ENCODE peak calls at places on chromosomes 2 and 18, in eight cellular contexts. One of them, this sample, is unnamed.

GRCh38 chr18:77131652-77132368 is 773 bp downstream of the MBP start:
- DNase-seq in colonic mucosa: peak
- DNase-seq in GM13977: peak
- DNase-seq in BE2C: no peak
- DNase-seq in heart right ventricle: peak
- DNase-seq in GM12865: peak
- DNase-seq in WTC11: peak
- DNase-seq in neural crest cell: peak
- DNase-seq in this sample: peak

GRCh38 chr18:76480913-76481312 is 14.1 kb downstream of the ZNF516 start:
- DNase-seq in GM12865: no peak
- DNase-seq in heart right ventricle: no peak
- DNase-seq in WTC11: peak
- DNase-seq in neural crest cell: no peak
- DNase-seq in colonic mucosa: no peak
- DNase-seq in GM13977: no peak
- DNase-seq in BE2C: no peak
- DNase-seq in this sample: peak

GRCh38 chr2:129876576-129876975 is 102.9 kb upstream of the RAB6C start:
- DNase-seq in neural crest cell: no peak
- DNase-seq in BE2C: no peak
- DNase-seq in GM12865: no peak
- DNase-seq in heart right ventricle: no peak
- DNase-seq in WTC11: no peak
- DNase-seq in colonic mucosa: no peak
- DNase-seq in GM13977: no peak
- DNase-seq in this sample: no peak

GRCh38 chr2:19507137-19507536 is 148.7 kb upstream of the OSR1 start:
- DNase-seq in BE2C: no peak
- DNase-seq in neural crest cell: no peak
- DNase-seq in WTC11: no peak
- DNase-seq in GM12865: no peak
- DNase-seq in heart right ventricle: no peak
- DNase-seq in colonic mucosa: no peak
- DNase-seq in GM13977: no peak
- DNase-seq in this sample: no peak

GRCh38 chr2:128364441-128364911 is 45.8 kb upstream of the HS6ST1 start:
- DNase-seq in GM13977: no peak
- DNase-seq in GM12865: no peak
- DNase-seq in heart right ventricle: no peak
- DNase-seq in BE2C: no peak
- DNase-seq in colonic mucosa: no peak
- DNase-seq in neural crest cell: no peak
- DNase-seq in WTC11: no peak
- DNase-seq in this sample: no peak

GRCh38 chr2:27407798-27408491 is 1.4 kb downstream of the PPM1G start:
- DNase-seq in WTC11: peak
- DNase-seq in neural crest cell: peak
- DNase-seq in heart right ventricle: no peak
- DNase-seq in GM13977: no peak
- DNase-seq in BE2C: peak
- DNase-seq in colonic mucosa: peak
- DNase-seq in GM12865: peak
- DNase-seq in this sample: no peak

GRCh38 chr18:2096581-2096980 is 474.7 kb downstream of the METTL4 start:
- DNase-seq in GM12865: no peak
- DNase-seq in GM13977: no peak
- DNase-seq in colonic mucosa: no peak
- DNase-seq in WTC11: no peak
- DNase-seq in heart right ventricle: no peak
- DNase-seq in neural crest cell: no peak
- DNase-seq in BE2C: no peak
- DNase-seq in this sample: no peak

GRCh38 chr2:147006724-147007123 is 838.1 kb upstream of the ACVR2A start:
- DNase-seq in BE2C: no peak
- DNase-seq in neural crest cell: no peak
- DNase-seq in colonic mucosa: no peak
- DNase-seq in GM13977: no peak
- DNase-seq in WTC11: no peak
- DNase-seq in GM12865: no peak
- DNase-seq in heart right ventricle: no peak
- DNase-seq in this sample: no peak

GRCh38 chr2:65350714-65351113 is 81.7 kb downstream of the SPRED2 start:
- DNase-seq in neural crest cell: no peak
- DNase-seq in GM12865: peak
- DNase-seq in colonic mucosa: no peak
- DNase-seq in heart right ventricle: no peak
- DNase-seq in WTC11: peak
- DNase-seq in BE2C: no peak
- DNase-seq in GM13977: peak
- DNase-seq in this sample: no peak
- TF ChIP-seq CTCF in neural crest cell: peak
- TF ChIP-seq CTCF in GM12865: peak
- TF ChIP-seq CTCF in colonic mucosa: peak
- TF ChIP-seq CTCF in heart right ventricle: no peak
- TF ChIP-seq CTCF in WTC11: no peak
- TF ChIP-seq CTCF in BE2C: peak
- TF ChIP-seq CTCF in GM13977: peak
- TF ChIP-seq CTCF in this sample: peak

DNA sequence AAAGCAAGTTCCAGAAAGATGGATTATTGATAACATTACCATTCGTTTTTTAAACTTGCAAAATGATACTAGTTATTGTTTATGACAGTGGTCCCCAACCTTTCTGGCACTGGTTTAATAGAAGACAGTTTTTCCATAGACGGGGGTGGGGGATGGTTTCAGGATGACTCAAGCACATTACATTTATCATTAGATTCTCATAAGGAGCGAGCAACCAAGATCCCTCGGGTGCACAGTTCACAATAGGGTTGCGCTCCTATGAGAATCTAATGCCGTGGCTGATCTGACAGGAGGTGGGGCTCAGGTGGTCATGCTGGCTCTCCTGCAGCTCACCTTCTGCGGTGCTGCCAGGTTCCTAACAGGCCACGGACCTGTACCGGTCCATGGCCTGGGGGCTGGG is 86.2 kb downstream of the BCL2 start:
- DNase-seq in WTC11: no peak
- DNase-seq in GM13977: no peak
- DNase-seq in GM12865: no peak
- DNase-seq in colonic mucosa: no peak
- DNase-seq in BE2C: no peak
- DNase-seq in neural crest cell: no peak
- DNase-seq in heart right ventricle: no peak
- DNase-seq in this sample: no peak
- TF ChIP-seq CTCF in WTC11: no peak
- TF ChIP-seq CTCF in GM13977: no peak
- TF ChIP-seq CTCF in GM12865: no peak
- TF ChIP-seq CTCF in colonic mucosa: no peak
- TF ChIP-seq CTCF in BE2C: no peak
- TF ChIP-seq CTCF in neural crest cell: no peak
- TF ChIP-seq CTCF in heart right ventricle: no peak
- TF ChIP-seq CTCF in this sample: no peak

GRCh38 chr2:237096201-237096600 is 10.5 kb downstream of the COPS8 start:
- DNase-seq in GM12865: no peak
- DNase-seq in colonic mucosa: no peak
- DNase-seq in BE2C: no peak
- DNase-seq in WTC11: no peak
- DNase-seq in neural crest cell: no peak
- DNase-seq in GM13977: no peak
- DNase-seq in heart right ventricle: no peak
- DNase-seq in this sample: no peak

GRCh38 chr2:237092506-237092905 is 6.8 kb downstream of the COPS8 start:
- DNase-seq in colonic mucosa: no peak
- DNase-seq in neural crest cell: no peak
- DNase-seq in GM13977: no peak
- DNase-seq in heart right ventricle: no peak
- DNase-seq in WTC11: no peak
- DNase-seq in GM12865: no peak
- DNase-seq in BE2C: no peak
- DNase-seq in this sample: no peak

GRCh38 chr2:237091779-237092436 is 6.2 kb downstream of the COPS8 start:
- DNase-seq in GM12865: no peak
- DNase-seq in heart right ventricle: no peak
- DNase-seq in WTC11: no peak
- DNase-seq in colonic mucosa: no peak
- DNase-seq in BE2C: no peak
- DNase-seq in GM13977: no peak
- DNase-seq in neural crest cell: no peak
- DNase-seq in this sample: no peak

GRCh38 chr2:237090906-237091305 is 5.2 kb downstream of the COPS8 start:
- DNase-seq in GM13977: no peak
- DNase-seq in heart right ventricle: no peak
- DNase-seq in colonic mucosa: no peak
- DNase-seq in neural crest cell: no peak
- DNase-seq in BE2C: no peak
- DNase-seq in WTC11: no peak
- DNase-seq in GM12865: no peak
- DNase-seq in this sample: no peak

DNA sequence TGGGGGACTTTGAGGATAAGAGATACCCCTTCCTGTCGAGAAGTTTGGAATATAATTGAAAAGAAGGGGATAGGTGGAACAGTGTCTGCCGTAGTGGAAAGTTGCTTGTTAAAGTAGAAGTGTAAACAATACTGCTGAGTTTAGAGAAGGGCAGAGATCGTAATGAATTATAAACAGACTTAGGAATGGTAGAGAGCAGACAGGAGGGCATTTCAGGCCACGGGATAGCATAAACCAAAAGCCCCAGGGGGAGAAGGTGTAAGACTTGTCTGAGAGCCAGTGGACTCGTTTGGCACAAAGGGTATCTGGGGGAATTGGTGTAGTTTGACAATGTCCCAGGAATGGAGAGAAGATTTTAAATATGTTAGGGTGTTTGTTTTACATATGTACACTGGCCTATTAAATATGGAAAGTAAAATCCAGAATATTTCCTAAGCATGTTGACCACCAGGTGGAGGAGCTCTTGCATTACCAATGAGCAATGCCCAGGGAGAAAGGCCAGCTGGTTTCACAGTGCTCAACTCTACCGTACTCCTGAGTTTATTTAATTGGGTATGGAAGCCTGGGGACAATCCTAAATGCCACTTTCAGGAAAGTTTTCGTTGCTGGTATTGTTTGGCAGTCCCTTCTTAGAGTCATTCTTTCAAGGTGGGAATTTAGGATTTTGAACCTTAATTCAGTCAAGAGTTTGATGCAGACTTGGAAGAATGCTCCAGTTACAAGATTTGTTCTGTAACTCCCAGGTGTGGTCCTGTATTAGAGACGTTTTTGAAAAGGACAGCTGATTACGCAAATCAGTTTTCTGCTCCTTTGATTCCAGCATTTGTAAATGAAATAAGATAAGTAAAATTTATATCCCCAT is 7.5 kb downstream of the COPS8 start:
- DNase-seq in GM12865: no peak
- DNase-seq in heart right ventricle: peak
- DNase-seq in BE2C: peak
- DNase-seq in colonic mucosa: no peak
- DNase-seq in neural crest cell: no peak
- DNase-seq in WTC11: no peak
- DNase-seq in GM13977: no peak
- DNase-seq in this sample: no peak
- TF ChIP-seq CTCF in GM12865: peak
- TF ChIP-seq CTCF in heart right ventricle: peak
- TF ChIP-seq CTCF in BE2C: peak
- TF ChIP-seq CTCF in colonic mucosa: peak
- TF ChIP-seq CTCF in neural crest cell: peak
- TF ChIP-seq CTCF in WTC11: no peak
- TF ChIP-seq CTCF in GM13977: no peak
- TF ChIP-seq CTCF in this sample: peak

DNA sequence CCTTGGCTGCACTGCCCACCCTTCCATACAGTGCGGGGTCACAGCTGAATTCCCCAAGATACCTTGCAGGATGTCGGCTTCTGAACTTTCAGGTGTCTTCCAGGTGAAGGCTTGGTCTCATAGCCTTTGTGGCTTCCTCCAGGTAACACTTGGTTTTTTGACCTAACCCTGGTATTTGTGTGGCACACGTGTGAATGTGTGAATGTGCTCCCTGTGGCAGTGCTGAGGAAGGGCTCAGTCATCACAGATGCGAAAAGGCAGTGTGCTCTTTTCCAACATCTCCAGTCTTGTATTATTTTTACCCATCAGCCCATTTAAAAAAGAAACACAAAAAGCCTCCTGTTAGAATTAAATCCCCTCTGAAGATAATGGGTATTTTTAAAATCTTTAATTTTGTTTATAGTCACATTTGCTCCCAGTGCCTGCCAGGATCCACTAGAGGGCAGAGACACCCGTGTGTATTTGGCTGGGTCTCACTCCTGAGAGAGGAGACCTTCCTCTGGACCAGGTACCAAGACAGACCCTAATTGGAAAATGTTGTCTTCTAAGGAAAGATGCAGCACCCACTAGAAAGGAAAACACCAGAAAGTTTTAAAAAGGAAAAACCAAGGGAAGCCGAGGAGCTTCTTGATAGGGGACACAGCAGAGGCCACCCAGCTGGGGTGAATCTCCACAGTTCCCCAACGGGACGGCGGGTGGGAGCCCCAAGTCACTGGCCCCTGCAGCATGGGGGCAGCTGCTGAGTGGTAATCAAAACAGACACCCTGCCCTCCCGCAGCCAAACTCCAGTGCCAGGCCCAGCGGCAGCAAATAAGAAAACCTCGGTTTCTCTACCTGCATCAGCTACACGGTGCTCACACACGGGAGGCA is 27.7 kb downstream of the FAM110C start:
- DNase-seq in WTC11: no peak
- DNase-seq in heart right ventricle: no peak
- DNase-seq in BE2C: no peak
- DNase-seq in colonic mucosa: no peak
- DNase-seq in GM13977: no peak
- DNase-seq in GM12865: no peak
- DNase-seq in neural crest cell: no peak
- DNase-seq in this sample: no peak
- TF ChIP-seq CTCF in WTC11: no peak
- TF ChIP-seq CTCF in heart right ventricle: peak
- TF ChIP-seq CTCF in BE2C: peak
- TF ChIP-seq CTCF in colonic mucosa: peak
- TF ChIP-seq CTCF in GM13977: peak
- TF ChIP-seq CTCF in GM12865: peak
- TF ChIP-seq CTCF in neural crest cell: peak
- TF ChIP-seq CTCF in this sample: peak

DNA sequence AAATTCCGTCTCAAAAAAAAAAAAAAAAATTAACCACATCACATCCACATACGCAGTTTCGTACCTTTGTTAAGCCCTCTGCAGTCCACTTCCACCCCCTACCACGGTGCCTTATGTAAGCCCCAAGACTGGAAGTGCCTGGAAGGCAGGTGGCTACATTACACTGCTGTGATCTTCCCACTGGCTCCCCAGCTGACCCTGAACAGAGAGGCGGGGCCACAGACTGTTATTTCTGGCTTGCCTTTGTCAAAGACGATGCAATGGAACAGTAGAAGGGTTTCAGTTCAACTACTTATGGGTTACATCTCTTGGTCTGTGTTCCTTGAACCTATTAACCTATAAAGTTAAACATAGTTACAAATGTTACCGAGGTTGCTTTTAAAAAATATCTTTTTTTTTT is 15.7 kb upstream of the COX7A2L start:
- DNase-seq in heart right ventricle: no peak
- DNase-seq in WTC11: no peak
- DNase-seq in BE2C: no peak
- DNase-seq in neural crest cell: no peak
- DNase-seq in GM12865: no peak
- DNase-seq in GM13977: no peak
- DNase-seq in colonic mucosa: no peak
- DNase-seq in this sample: no peak
- TF ChIP-seq CTCF in heart right ventricle: no peak
- TF ChIP-seq CTCF in WTC11: no peak
- TF ChIP-seq CTCF in BE2C: no peak
- TF ChIP-seq CTCF in neural crest cell: no peak
- TF ChIP-seq CTCF in GM12865: no peak
- TF ChIP-seq CTCF in GM13977: no peak
- TF ChIP-seq CTCF in colonic mucosa: no peak
- TF ChIP-seq CTCF in this sample: no peak

This sample was measured in glutamatergic neuron.